ENCODE peak calls at places on chromosome 14, in ten cellular contexts. P, O, K, G, L, Z, X, Q, V and Y are unnamed samples.

GRCh38 chr14:23058654-23059504 is 1.6 kb upstream of the CDH24 start:
- DNase-seq in P (no peak), O (no peak), K (no peak), G (no peak), L (no peak), Z (no peak), X (no peak), Q (no peak), V (no peak), Y (peak)

GRCh38 chr14:75229923-75230792 is 48.5 kb upstream of the FOS start:
- DNase-seq in P (peak), O (no peak), K (peak), G (no peak), L (no peak), Z (no peak), X (peak), Q (peak), V (no peak), Y (peak)

GRCh38 chr14:33386771-33387170 is 448.1 kb downstream of the NPAS3 start:
- DNase-seq in P (no peak), O (no peak), K (no peak), G (no peak), L (no peak), Z (no peak), X (no peak), Q (no peak), V (no peak), Y (no peak)

GRCh38 chr14:21300892-21301291 is 21.0 kb downstream of the RPGRIP1 start:
- DNase-seq in P (no peak), O (peak), K (peak), G (no peak), L (no peak), Z (no peak), X (peak), Q (no peak), V (peak), Y (peak)

GRCh38 chr14:75274899-75275569 is 3.6 kb upstream of the FOS start:
- DNase-seq in P (peak), O (peak), K (peak), G (peak), L (no peak), Z (no peak), X (no peak), Q (no peak), V (no peak), Y (peak)

GRCh38 chr14:104399432-104400155 is 180.0 kb upstream of the C14orf180 start:
- DNase-seq in P (no peak), O (no peak), K (no peak), G (no peak), L (no peak), Z (no peak), X (peak), Q (no peak), V (no peak), Y (peak)

GRCh38 chr14:32709072-32709471 is 229.6 kb upstream of the NPAS3 start:
- DNase-seq in P (peak), O (no peak), K (no peak), G (peak), L (peak), Z (no peak), X (no peak), Q (no peak), V (no peak), Y (no peak)

GRCh38 chr14:73764406-73764805 is 50.2 kb upstream of the PNMA1 start:
- DNase-seq in P (no peak), O (no peak), K (no peak), G (no peak), L (no peak), Z (no peak), X (no peak), Q (no peak), V (no peak), Y (no peak)

GRCh38 chr14:26596722-26597030 is 1.2 kb downstream of the NOVA1 start:
- DNase-seq in P (peak), O (no peak), K (no peak), G (no peak), L (no peak), Z (no peak), X (no peak), Q (no peak), V (no peak), Y (no peak)

GRCh38 chr14:67527756-67528155 is 5.3 kb upstream of the PLEKHH1 start:
- DNase-seq in P (no peak), O (no peak), K (no peak), G (no peak), L (no peak), Z (no peak), X (no peak), Q (no peak), V (no peak), Y (no peak)

GRCh38 chr14:63759454-63759853 is 31.6 kb upstream of the SGPP1 start:
- DNase-seq in P (peak), O (peak), K (peak), G (no peak), L (peak), Z (no peak), X (no peak), Q (no peak), V (no peak), Y (peak)

GRCh38 chr14:55092326-55092725 is 36.7 kb upstream of the LGALS3 start:
- DNase-seq in P (peak), O (no peak), K (no peak), G (no peak), L (peak), Z (no peak), X (no peak), Q (no peak), V (no peak), Y (no peak)

GRCh38 chr14:74504874-74505617 is 11.5 kb downstream of the ISCA2 start:
- DNase-seq in P (no peak), O (no peak), K (no peak), G (no peak), L (no peak), Z (no peak), X (no peak), Q (no peak), V (peak), Y (peak)

GRCh38 chr14:29926701-29927595 is 699 bp downstream of the PRKD1 start:
- DNase-seq in P (peak), O (peak), K (no peak), G (no peak), L (no peak), Z (peak), X (peak), Q (peak), V (peak), Y (peak)
- TF ChIP-seq CTCF in P (no peak), O (no peak), K (no peak), G (no peak), L (no peak), Z (no peak), X (peak), Q (peak), V (no peak), Y (no peak)

DNA sequence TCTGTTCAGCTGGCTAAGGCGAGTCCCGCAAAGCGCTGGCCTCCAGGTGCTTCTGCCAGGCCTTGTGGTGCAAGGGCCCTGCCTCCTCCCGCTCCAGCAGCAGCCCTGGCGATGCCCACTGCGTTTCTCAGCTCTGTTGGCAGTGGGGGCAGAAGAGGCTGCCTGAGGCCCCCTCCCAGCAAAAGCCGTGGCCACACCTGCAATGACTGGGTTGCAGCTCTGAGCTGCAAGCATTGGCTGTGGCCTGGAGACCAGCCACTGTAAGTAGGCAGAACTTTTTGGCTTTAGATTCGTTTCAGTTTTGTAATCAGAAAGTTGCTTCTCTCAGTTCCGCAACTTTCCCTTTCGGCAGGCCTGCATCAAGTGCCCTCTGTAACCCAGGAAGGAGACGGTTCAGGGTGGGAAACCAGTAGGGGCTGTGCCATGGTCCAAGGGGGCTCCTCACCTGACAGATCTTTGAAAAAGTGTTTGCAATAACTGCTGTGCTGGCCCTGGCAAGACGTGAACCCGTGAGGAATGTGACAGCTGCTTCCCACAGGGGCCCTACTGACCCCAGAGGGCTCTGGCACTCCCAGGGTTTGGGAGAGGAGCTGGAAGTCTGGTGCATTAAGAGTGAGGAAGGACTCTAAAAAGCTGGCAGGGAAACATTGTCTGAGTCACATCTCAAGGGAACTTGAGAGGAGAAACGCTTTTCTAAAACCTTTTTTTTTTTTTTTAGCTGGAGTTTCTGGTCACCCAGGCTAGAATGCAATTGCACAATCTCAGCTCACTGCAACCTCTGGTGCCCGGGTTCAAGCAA is 54.5 kb upstream of the MAX start:
- DNase-seq in P (peak), O (peak), K (no peak), G (peak), L (peak), Z (peak), X (no peak), Q (no peak), V (no peak), Y (peak)
- TF ChIP-seq CTCF in P (no peak), O (no peak), K (no peak), G (no peak), L (no peak), Z (no peak), X (no peak), Q (no peak), V (no peak), Y (no peak)

GRCh38 chr14:77763978-77764377 is 3.0 kb upstream of the SNW1 start:
- DNase-seq in P (no peak), O (no peak), K (no peak), G (no peak), L (no peak), Z (no peak), X (peak), Q (no peak), V (no peak), Y (no peak)

GRCh38 chr14:77763316-77763715 is 2.4 kb upstream of the SNW1 start:
- DNase-seq in P (no peak), O (no peak), K (no peak), G (no peak), L (no peak), Z (no peak), X (peak), Q (no peak), V (no peak), Y (no peak)

GRCh38 chr14:77760381-77761204 is at the start of gene SNW1:
- DNase-seq in P (peak), O (peak), K (peak), G (peak), L (no peak), Z (peak), X (peak), Q (peak), V (peak), Y (peak)

DNA sequence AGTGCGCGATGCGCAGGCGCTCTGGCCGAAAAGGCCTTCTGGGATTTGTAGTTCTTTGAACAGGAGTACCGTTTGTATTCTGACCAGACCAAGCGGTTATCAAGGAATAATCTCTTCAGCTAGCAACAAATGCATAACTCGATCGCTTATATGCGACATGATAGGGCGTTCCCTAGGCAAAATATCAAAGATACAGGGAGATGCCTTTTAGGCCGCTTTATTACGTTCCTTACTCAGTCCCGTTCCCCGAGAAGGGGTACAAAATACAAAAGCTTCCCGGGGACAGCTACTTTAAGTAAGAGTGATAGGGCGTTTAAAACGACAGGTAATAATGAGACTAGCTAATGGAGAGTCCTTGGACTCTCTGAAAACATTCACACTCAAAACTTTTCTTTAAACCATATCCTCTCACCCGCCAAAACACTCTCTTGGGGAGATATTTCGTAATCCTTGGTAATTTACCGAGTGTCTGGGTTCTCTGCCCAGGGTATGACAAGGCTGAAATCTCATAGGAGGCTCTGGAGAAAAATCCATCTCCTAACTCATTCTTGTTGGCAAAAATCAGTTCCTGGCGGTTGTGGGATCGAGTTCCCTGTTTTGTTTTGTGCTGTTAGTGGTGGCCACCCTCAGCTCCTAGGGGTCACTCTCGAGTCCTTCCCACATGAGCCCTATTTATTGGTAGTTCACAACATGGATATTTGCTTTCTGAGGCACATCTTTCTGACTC is 412 bp upstream of the SNW1 start:
- DNase-seq in P (peak), O (no peak), K (peak), G (peak), L (peak), Z (peak), X (peak), Q (peak), V (peak), Y (peak)
- TF ChIP-seq CTCF in P (peak), O (peak), K (no peak), G (no peak), L (peak), Z (no peak), X (peak), Q (peak), V (no peak), Y (peak)

GRCh38 chr14:46920542-46920941 is 269.0 kb upstream of the RPL10L start:
- DNase-seq in P (no peak), O (no peak), K (no peak), G (no peak), L (no peak), Z (no peak), X (no peak), Q (no peak), V (no peak), Y (no peak)
- TF ChIP-seq CTCF in P (no peak), O (no peak), K (no peak), G (no peak), L (no peak), Z (no peak), X (peak), Q (no peak), V (peak), Y (no peak)

GRCh38 chr14:97210202-97210601 is 413.0 kb downstream of the VRK1 start:
- DNase-seq in P (no peak), O (no peak), K (no peak), G (no peak), L (no peak), Z (no peak), X (no peak), Q (no peak), V (no peak), Y (no peak)
- TF ChIP-seq CTCF in P (no peak), O (no peak), K (no peak), G (no peak), L (no peak), Z (no peak), X (no peak), Q (no peak), V (no peak), Y (no peak)